ENCODE peak calls at places on chromosome 17, in five cellular contexts. One of them, this sample, is unnamed.

GRCh38 chr17:57293077-57293476 is 36.8 kb downstream of the MSI2 start:
- DNase-seq in GM12892: no peak
- DNase-seq in GM12878: no peak
- DNase-seq in H1: no peak
- DNase-seq in HepG2: peak
- DNase-seq in this sample: no peak

GRCh38 chr17:6066183-6066948 is 3.8 kb upstream of the WSCD1 start:
- DNase-seq in GM12878: no peak
- DNase-seq in H1: no peak
- DNase-seq in GM12892: no peak
- DNase-seq in HepG2: no peak
- DNase-seq in this sample: no peak

GRCh38 chr17:50845260-50846147 is 10.1 kb downstream of the WFIKKN2 start:
- DNase-seq in GM12892: no peak
- DNase-seq in HepG2: no peak
- DNase-seq in GM12878: no peak
- DNase-seq in H1: no peak
- DNase-seq in this sample: no peak

GRCh38 chr17:62965149-62965648 is 836 bp upstream of the TANC2 start:
- DNase-seq in HepG2: no peak
- DNase-seq in GM12878: no peak
- DNase-seq in GM12892: no peak
- DNase-seq in H1: no peak
- DNase-seq in this sample: no peak

GRCh38 chr17:72843591-72843990 is 248.9 kb downstream of the SLC39A11 start:
- DNase-seq in GM12892: no peak
- DNase-seq in GM12878: no peak
- DNase-seq in H1: no peak
- DNase-seq in HepG2: peak
- DNase-seq in this sample: no peak

GRCh38 chr17:16282522-16282921 is 65.5 kb downstream of the PIGL start:
- DNase-seq in H1: no peak
- DNase-seq in GM12878: no peak
- DNase-seq in GM12892: no peak
- DNase-seq in HepG2: no peak
- DNase-seq in this sample: no peak

GRCh38 chr17:48100591-48101011 is 677 bp downstream of the CBX1 start:
- DNase-seq in H1: peak
- DNase-seq in GM12878: no peak
- DNase-seq in GM12892: no peak
- DNase-seq in HepG2: peak
- DNase-seq in this sample: no peak

GRCh38 chr17:16504974-16505373 is 13.0 kb upstream of the LRRC75A start:
- DNase-seq in GM12892: no peak
- DNase-seq in H1: no peak
- DNase-seq in HepG2: no peak
- DNase-seq in GM12878: no peak
- DNase-seq in this sample: no peak

GRCh38 chr17:16465861-16466338 is 26.1 kb downstream of the LRRC75A start:
- DNase-seq in HepG2: no peak
- DNase-seq in GM12878: no peak
- DNase-seq in H1: no peak
- DNase-seq in GM12892: no peak
- DNase-seq in this sample: no peak

GRCh38 chr17:65901394-65901793 is 290.5 kb downstream of the CEP112 start:
- DNase-seq in GM12878: no peak
- DNase-seq in GM12892: no peak
- DNase-seq in HepG2: no peak
- DNase-seq in H1: no peak
- DNase-seq in this sample: no peak

GRCh38 chr17:82350182-82351030 is 8.6 kb upstream of the TEX19 start:
- DNase-seq in GM12878: no peak
- DNase-seq in GM12892: no peak
- DNase-seq in H1: no peak
- DNase-seq in HepG2: no peak
- DNase-seq in this sample: no peak

GRCh38 chr17:59786536-59787319 is 79.3 kb downstream of the VMP1 start:
- DNase-seq in H1: peak
- DNase-seq in GM12892: peak
- DNase-seq in GM12878: peak
- DNase-seq in HepG2: peak
- DNase-seq in this sample: peak

GRCh38 chr17:70105641-70106040 is 30.6 kb downstream of the KCNJ16 start:
- DNase-seq in H1: no peak
- DNase-seq in GM12892: no peak
- DNase-seq in HepG2: no peak
- DNase-seq in GM12878: no peak
- DNase-seq in this sample: no peak

GRCh38 chr17:57834146-57834741 is 15.6 kb downstream of the MRPS23 start:
- DNase-seq in GM12878: no peak
- DNase-seq in GM12892: no peak
- DNase-seq in H1: peak
- DNase-seq in HepG2: no peak
- DNase-seq in this sample: no peak

GRCh38 chr17:50675627-50676026 is 32.1 kb downstream of the ANKRD40 start:
- DNase-seq in GM12878: no peak
- DNase-seq in GM12892: no peak
- DNase-seq in H1: no peak
- DNase-seq in HepG2: no peak
- DNase-seq in this sample: no peak

GRCh38 chr17:69607162-69607834 is 192.8 kb downstream of the MAP2K6 start:
- DNase-seq in H1: peak
- DNase-seq in GM12878: peak
- DNase-seq in GM12892: no peak
- DNase-seq in HepG2: peak
- DNase-seq in this sample: peak

GRCh38 chr17:57458718-57459285 is 202.5 kb downstream of the MSI2 start:
- DNase-seq in GM12892: no peak
- DNase-seq in GM12878: no peak
- DNase-seq in HepG2: no peak
- DNase-seq in H1: no peak
- DNase-seq in this sample: no peak

GRCh38 chr17:51152766-51153209 is 571 bp upstream of the NME1 start:
- DNase-seq in H1: no peak
- DNase-seq in GM12892: no peak
- DNase-seq in HepG2: peak
- DNase-seq in GM12878: no peak
- DNase-seq in this sample: no peak

GRCh38 chr17:50272711-50273653 is 1.3 kb upstream of the TMEM92 start:
- DNase-seq in GM12892: peak
- DNase-seq in GM12878: no peak
- DNase-seq in H1: no peak
- DNase-seq in HepG2: no peak
- DNase-seq in this sample: peak

GRCh38 chr17:65177901-65178300 is 40.7 kb downstream of the RGS9 start:
- DNase-seq in HepG2: no peak
- DNase-seq in GM12892: no peak
- DNase-seq in GM12878: no peak
- DNase-seq in H1: no peak
- DNase-seq in this sample: no peak

GRCh38 chr17:49635121-49635520 is 42.8 kb downstream of the SPOP start:
- DNase-seq in H1: no peak
- DNase-seq in GM12878: no peak
- DNase-seq in GM12892: no peak
- DNase-seq in HepG2: no peak
- DNase-seq in this sample: no peak

GRCh38 chr17:58808609-58809563 is 53.2 kb downstream of the PPM1E start:
- DNase-seq in GM12878: no peak
- DNase-seq in GM12892: no peak
- DNase-seq in H1: no peak
- DNase-seq in HepG2: no peak
- DNase-seq in this sample: no peak

GRCh38 chr17:46160169-46160568 is 33.1 kb downstream of the KANSL1 start:
- DNase-seq in GM12878: no peak
- DNase-seq in GM12892: no peak
- DNase-seq in HepG2: no peak
- DNase-seq in H1: no peak
- DNase-seq in this sample: no peak

GRCh38 chr17:51372345-51373004 is 112.1 kb downstream of the UTP18 start:
- DNase-seq in GM12878: peak
- DNase-seq in HepG2: peak
- DNase-seq in GM12892: peak
- DNase-seq in H1: no peak
- DNase-seq in this sample: peak

DNA sequence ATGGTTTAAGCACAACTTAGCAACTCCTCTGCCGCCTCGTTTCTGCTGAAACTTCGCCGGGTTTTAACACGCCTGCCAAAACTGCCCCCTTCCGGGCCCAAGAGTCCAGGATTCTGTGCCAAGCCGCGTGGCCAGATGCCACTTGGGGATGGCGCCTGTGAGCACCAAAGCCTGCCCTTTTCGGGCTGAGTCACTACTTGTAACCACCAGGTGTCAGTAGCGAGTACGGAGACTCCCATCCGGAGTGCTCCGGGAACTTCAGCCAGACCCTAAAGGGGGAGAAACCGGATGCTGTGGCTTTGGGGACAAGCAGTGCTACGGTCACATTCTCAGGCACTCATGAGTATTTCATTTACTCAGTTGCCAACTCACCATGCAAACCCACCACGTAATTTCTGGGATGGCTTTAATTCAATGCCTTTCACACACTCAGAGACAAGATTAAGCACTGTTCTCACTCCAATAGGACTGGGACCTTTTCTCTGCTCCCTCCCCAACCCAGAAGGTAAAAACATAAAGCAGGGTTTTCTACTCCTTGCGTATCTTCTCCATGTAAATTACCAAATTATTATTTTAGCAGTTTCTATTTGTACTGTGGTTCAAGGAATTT is 7.7 kb downstream of the PMP22 start:
- DNase-seq in H1: no peak
- DNase-seq in GM12892: peak
- DNase-seq in HepG2: peak
- DNase-seq in GM12878: peak
- DNase-seq in this sample: peak
- TF ChIP-seq POLR2A in H1: no peak
- TF ChIP-seq POLR2A in GM12892: no peak
- TF ChIP-seq POLR2A in HepG2: no peak
- TF ChIP-seq POLR2A in GM12878: no peak
- TF ChIP-seq POLR2A in this sample: no peak

DNA sequence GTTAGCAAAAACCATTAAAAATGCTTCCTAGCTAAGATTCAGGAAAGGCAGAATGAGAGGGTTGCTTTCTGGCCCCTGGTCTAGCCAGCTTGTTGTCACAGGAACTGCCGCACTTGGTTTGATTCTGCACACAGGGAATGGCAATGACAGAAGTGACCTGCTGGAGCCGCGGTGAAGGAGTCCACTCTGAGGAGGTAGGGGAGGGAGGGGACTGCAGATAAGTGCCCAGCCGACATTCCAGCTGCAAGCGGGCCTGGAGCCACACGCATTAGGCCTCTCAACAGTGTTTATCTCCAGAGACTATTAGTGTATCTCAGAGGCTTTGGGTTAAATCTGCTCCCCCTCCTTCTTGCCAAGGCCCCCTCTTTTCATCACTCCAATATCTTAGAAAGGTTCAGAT is 38.6 kb downstream of the CDRT15 start:
- DNase-seq in H1: no peak
- DNase-seq in GM12878: no peak
- DNase-seq in HepG2: no peak
- DNase-seq in GM12892: no peak
- DNase-seq in this sample: no peak
- TF ChIP-seq TAF1 in H1: no peak
- TF ChIP-seq TAF1 in GM12878: no peak
- TF ChIP-seq TAF1 in HepG2: no peak
- TF ChIP-seq TAF1 in GM12892: no peak
- TF ChIP-seq TAF1 in this sample: no peak

GRCh38 chr17:41547921-41548843 is 20.1 kb upstream of the KRT19 start:
- DNase-seq in GM12878: no peak
- DNase-seq in GM12892: no peak
- DNase-seq in H1: no peak
- DNase-seq in HepG2: no peak
- DNase-seq in this sample: no peak
- TF ChIP-seq POLR2A in GM12878: no peak
- TF ChIP-seq POLR2A in GM12892: no peak
- TF ChIP-seq POLR2A in H1: no peak
- TF ChIP-seq POLR2A in HepG2: no peak
- TF ChIP-seq POLR2A in this sample: no peak

GRCh38 chr17:28843810-28844137 is 1.2 kb upstream of the FAM222B start:
- DNase-seq in H1: no peak
- DNase-seq in GM12878: no peak
- DNase-seq in GM12892: no peak
- DNase-seq in HepG2: no peak
- DNase-seq in this sample: no peak

GRCh38 chr17:28846231-28846630 is 3.6 kb upstream of the FAM222B start:
- DNase-seq in HepG2: no peak
- DNase-seq in GM12892: no peak
- DNase-seq in H1: no peak
- DNase-seq in GM12878: no peak
- DNase-seq in this sample: no peak

GRCh38 chr17:28853295-28853694 is 1.5 kb upstream of the ERAL1 start:
- DNase-seq in H1: no peak
- DNase-seq in GM12878: no peak
- DNase-seq in HepG2: no peak
- DNase-seq in GM12892: no peak
- DNase-seq in this sample: no peak

GRCh38 chr17:28854457-28855382 is at the start of gene ERAL1:
- DNase-seq in GM12892: peak
- DNase-seq in H1: no peak
- DNase-seq in GM12878: peak
- DNase-seq in HepG2: peak
- DNase-seq in this sample: peak

GRCh38 chr17:28849281-28849680 is 5.5 kb upstream of the ERAL1 start:
- DNase-seq in HepG2: no peak
- DNase-seq in GM12878: no peak
- DNase-seq in H1: no peak
- DNase-seq in GM12892: no peak
- DNase-seq in this sample: no peak
- TF ChIP-seq TAF1 in HepG2: no peak
- TF ChIP-seq TAF1 in GM12878: no peak
- TF ChIP-seq TAF1 in H1: no peak
- TF ChIP-seq TAF1 in GM12892: no peak
- TF ChIP-seq TAF1 in this sample: no peak

GRCh38 chr17:8630227-8630801 is at the start of gene MYH10:
- DNase-seq in GM12892: peak
- DNase-seq in GM12878: no peak
- DNase-seq in H1: no peak
- DNase-seq in HepG2: no peak
- DNase-seq in this sample: no peak
- TF ChIP-seq POLR2A in GM12892: no peak
- TF ChIP-seq POLR2A in GM12878: peak
- TF ChIP-seq POLR2A in H1: peak
- TF ChIP-seq POLR2A in HepG2: no peak
- TF ChIP-seq POLR2A in this sample: no peak

GRCh38 chr17:78973196-78973595 is 6.5 kb downstream of the LGALS3BP start:
- DNase-seq in GM12878: no peak
- DNase-seq in HepG2: no peak
- DNase-seq in GM12892: no peak
- DNase-seq in H1: no peak
- DNase-seq in this sample: no peak

GRCh38 chr17:78970834-78971763 is 8.6 kb downstream of the LGALS3BP start:
- DNase-seq in HepG2: peak
- DNase-seq in H1: peak
- DNase-seq in GM12878: no peak
- DNase-seq in GM12892: peak
- DNase-seq in this sample: peak

GRCh38 chr17:78972507-78973105 is 7.1 kb downstream of the LGALS3BP start:
- DNase-seq in HepG2: no peak
- DNase-seq in GM12878: no peak
- DNase-seq in GM12892: no peak
- DNase-seq in H1: no peak
- DNase-seq in this sample: no peak

GRCh38 chr17:78973792-78974520 is 5.8 kb downstream of the LGALS3BP start:
- DNase-seq in H1: no peak
- DNase-seq in GM12878: no peak
- DNase-seq in GM12892: no peak
- DNase-seq in HepG2: no peak
- DNase-seq in this sample: no peak

GRCh38 chr17:78971764-78972506 is 7.8 kb downstream of the LGALS3BP start:
- DNase-seq in H1: no peak
- DNase-seq in GM12878: no peak
- DNase-seq in GM12892: no peak
- DNase-seq in HepG2: no peak
- DNase-seq in this sample: no peak
- TF ChIP-seq TAF1 in H1: no peak
- TF ChIP-seq TAF1 in GM12878: no peak
- TF ChIP-seq TAF1 in GM12892: no peak
- TF ChIP-seq TAF1 in HepG2: no peak
- TF ChIP-seq TAF1 in this sample: no peak

This sample was measured in GM12891.